ENCODE peak calls at places on chromosomes 1 and 21, in seven cellular contexts. Y is cardiac fibroblast; U is stimulated activated CD4-positive, alpha-beta T cell treated with anti-CD3 and anti-CD28 coated beads, Interleukin-4, amount 100 ng/mL, for 4 hours; B is neuronal stem cell; S is activated CD4-positive, alpha-beta T cell treated with anti-CD3 and anti-CD28 coated beads, Interleukin-2, amount 50 U/mL, for 24 hours; P is left colon; H is LoVo. C is an unnamed sample.

GRCh38 chr1:157170677-157171515 is 32.7 kb upstream of the ETV3 start:
- DNase-seq in Y (peak), U (peak), B (peak), S (peak), P (no peak), H (peak), C (peak)

GRCh38 chr1:156851779-156852413 is 7.0 kb downstream of the INSRR start:
- DNase-seq in Y (no peak), U (no peak), B (no peak), S (no peak), P (no peak), H (no peak), C (no peak)

GRCh38 chr21:41766883-41767605 is at the start of gene RIPK4:
- DNase-seq in Y (peak), U (peak), B (no peak), S (peak), P (peak), H (peak), C (peak)

GRCh38 chr1:224338150-224338838 is 8.3 kb upstream of the NVL start:
- DNase-seq in Y (peak), U (no peak), B (no peak), S (no peak), P (no peak), H (no peak), C (no peak)

GRCh38 chr1:206823725-206824124 is 41.7 kb upstream of the IL20 start:
- DNase-seq in Y (peak), U (no peak), B (no peak), S (no peak), P (no peak), H (no peak), C (no peak)

GRCh38 chr1:234476172-234476571 is 2.8 kb downstream of the TARBP1 start:
- DNase-seq in Y (no peak), U (no peak), B (no peak), S (no peak), P (no peak), H (no peak), C (no peak)

GRCh38 chr21:37914211-37914900 is 1.9 kb downstream of the KCNJ6 start:
- DNase-seq in Y (peak), U (peak), B (peak), S (no peak), P (no peak), H (no peak), C (no peak)

GRCh38 chr1:240906477-240906876 is 294.5 kb upstream of the GREM2 start:
- DNase-seq in Y (peak), U (no peak), B (no peak), S (no peak), P (no peak), H (no peak), C (no peak)

GRCh38 chr21:45167796-45168222 is 93.4 kb downstream of the ADARB1 start:
- DNase-seq in Y (peak), U (no peak), B (no peak), S (no peak), P (no peak), H (no peak), C (peak)

GRCh38 chr1:241888232-241888631 is 40.2 kb downstream of the EXO1 start:
- DNase-seq in Y (peak), U (no peak), B (no peak), S (no peak), P (no peak), H (no peak), C (peak)

GRCh38 chr1:107936498-107937481 is 28.2 kb downstream of the VAV3 start:
- DNase-seq in Y (peak), U (no peak), B (peak), S (peak), P (no peak), H (peak), C (peak)

GRCh38 chr1:6588128-6588892 is 8.5 kb downstream of the ZBTB48 start:
- DNase-seq in Y (no peak), U (no peak), B (no peak), S (no peak), P (no peak), H (no peak), C (no peak)

GRCh38 chr1:230977781-230978490 is 725 bp downstream of the TTC13 start:
- DNase-seq in Y (peak), U (peak), B (peak), S (peak), P (peak), H (peak), C (no peak)

GRCh38 chr1:223364685-223365382 is 858 bp upstream of the SUSD4 start:
- DNase-seq in Y (no peak), U (peak), B (peak), S (peak), P (no peak), H (no peak), C (no peak)

GRCh38 chr1:160053548-160054365 is 16.2 kb downstream of the KCNJ10 start:
- DNase-seq in Y (no peak), U (no peak), B (no peak), S (no peak), P (no peak), H (no peak), C (no peak)

GRCh38 chr1:54607821-54608220 is 15.5 kb downstream of the FAM151A start:
- DNase-seq in Y (no peak), U (no peak), B (no peak), S (no peak), P (no peak), H (no peak), C (no peak)

GRCh38 chr1:12528021-12528852 is 89.8 kb downstream of the DHRS3 start:
- DNase-seq in Y (peak), U (no peak), B (no peak), S (no peak), P (peak), H (peak), C (peak)

GRCh38 chr1:67748630-67749029 is 63.6 kb downstream of the GADD45A start:
- DNase-seq in Y (peak), U (no peak), B (no peak), S (no peak), P (no peak), H (peak), C (peak)

GRCh38 chr1:94306521-94306920 is 69.1 kb upstream of the ARHGAP29 start:
- DNase-seq in Y (no peak), U (no peak), B (no peak), S (no peak), P (no peak), H (no peak), C (no peak)

GRCh38 chr1:104322131-104322530 is 572.4 kb downstream of the AMY1C start:
- DNase-seq in Y (no peak), U (no peak), B (no peak), S (no peak), P (no peak), H (no peak), C (no peak)

GRCh38 chr1:147463022-147463421 is 78.3 kb upstream of the BCL9 start:
- DNase-seq in Y (no peak), U (no peak), B (no peak), S (no peak), P (no peak), H (no peak), C (no peak)

GRCh38 chr1:200909757-200910239 is 15.1 kb downstream of the INAVA start:
- DNase-seq in Y (no peak), U (no peak), B (no peak), S (no peak), P (no peak), H (no peak), C (no peak)

GRCh38 chr1:160400646-160401486 is 502 bp downstream of the VANGL2 start:
- DNase-seq in Y (no peak), U (no peak), B (peak), S (no peak), P (no peak), H (no peak), C (no peak)

GRCh38 chr1:155062151-155062686 is 1.3 kb upstream of the EFNA4 start:
- DNase-seq in Y (no peak), U (no peak), B (peak), S (no peak), P (no peak), H (no peak), C (no peak)

GRCh38 chr21:45136927-45137611 is 62.7 kb downstream of the ADARB1 start:
- DNase-seq in Y (peak), U (peak), B (peak), S (peak), P (peak), H (peak), C (peak)

GRCh38 chr1:51237714-51238403 is 1.8 kb downstream of the RNF11 start:
- DNase-seq in Y (peak), U (no peak), B (peak), S (no peak), P (no peak), H (no peak), C (peak)

GRCh38 chr1:170360601-170361000 is 171.4 kb upstream of the GORAB start:
- DNase-seq in Y (no peak), U (no peak), B (no peak), S (no peak), P (no peak), H (peak), C (no peak)

GRCh38 chr1:203161175-203161574 is 14.5 kb downstream of the MYBPH start:
- DNase-seq in Y (no peak), U (no peak), B (no peak), S (no peak), P (no peak), H (no peak), C (no peak)

GRCh38 chr1:9271861-9272595 is 20.7 kb upstream of the SPSB1 start:
- DNase-seq in Y (no peak), U (no peak), B (no peak), S (no peak), P (no peak), H (no peak), C (no peak)

GRCh38 chr21:14120091-14120734 is 90.5 kb downstream of the LIPI start:
- DNase-seq in Y (peak), U (peak), B (peak), S (no peak), P (no peak), H (peak), C (peak)

GRCh38 chr1:25642710-25643109 is 26.1 kb downstream of the MAN1C1 start:
- DNase-seq in Y (peak), U (peak), B (no peak), S (peak), P (no peak), H (no peak), C (no peak)

GRCh38 chr1:27773732-27774445 is 870 bp downstream of the STX12 start:
- DNase-seq in Y (peak), U (no peak), B (peak), S (peak), P (no peak), H (peak), C (peak)

GRCh38 chr21:44299458-44300261 is at the start of gene PFKL:
- DNase-seq in Y (peak), U (peak), B (peak), S (peak), P (peak), H (peak), C (peak)

GRCh38 chr1:220274122-220274855 is 2.0 kb upstream of the RAB3GAP2 start:
- DNase-seq in Y (peak), U (no peak), B (no peak), S (no peak), P (no peak), H (no peak), C (no peak)

GRCh38 chr1:33650708-33651107 is 178.3 kb downstream of the ZSCAN20 start:
- DNase-seq in Y (no peak), U (no peak), B (no peak), S (no peak), P (no peak), H (no peak), C (no peak)

GRCh38 chr1:1196431-1197187 is 9.8 kb downstream of the TNFRSF18 start:
- DNase-seq in Y (no peak), U (no peak), B (no peak), S (no peak), P (no peak), H (no peak), C (no peak)

C was measured in HFFc6.